ENCODE peak calls at places on chromosomes 13 and 19, in four cellular contexts. One of them, this sample, is unnamed.

GRCh38 chr19:3175761-3176714 is 2.5 kb upstream of the S1PR4 start:
- DNase-seq in amniotic stem cell: peak; percentile 56
- DNase-seq in stimulated activated naive CD4-positive, alpha-beta T cell: no peak
- DNase-seq in activated effector memory CD4-positive, alpha-beta T cell treated with Interleukin-2 at 50 U/mL for 16 hours: peak; percentile 28
- DNase-seq in this sample: peak; percentile 91

GRCh38 chr19:13925990-13926389 is 12.2 kb downstream of the PODNL1 start:
- DNase-seq in amniotic stem cell: no peak
- DNase-seq in activated effector memory CD4-positive, alpha-beta T cell treated with Interleukin-2 at 50 U/mL for 16 hours: no peak
- DNase-seq in stimulated activated naive CD4-positive, alpha-beta T cell: no peak
- DNase-seq in this sample: no peak

GRCh38 chr13:102286326-102286725 is 115.5 kb downstream of the FGF14 start:
- DNase-seq in stimulated activated naive CD4-positive, alpha-beta T cell: no peak
- DNase-seq in activated effector memory CD4-positive, alpha-beta T cell treated with Interleukin-2 at 50 U/mL for 16 hours: no peak
- DNase-seq in amniotic stem cell: no peak
- DNase-seq in this sample: peak; percentile 52

GRCh38 chr19:18776288-18776594 is 14.9 kb downstream of the COMP start:
- DNase-seq in activated effector memory CD4-positive, alpha-beta T cell treated with Interleukin-2 at 50 U/mL for 16 hours: no peak
- DNase-seq in stimulated activated naive CD4-positive, alpha-beta T cell: no peak
- DNase-seq in amniotic stem cell: no peak
- DNase-seq in this sample: peak; percentile 55

GRCh38 chr13:61810065-61810464 is 394.4 kb upstream of the PCDH20 start:
- DNase-seq in stimulated activated naive CD4-positive, alpha-beta T cell: no peak
- DNase-seq in amniotic stem cell: no peak
- DNase-seq in activated effector memory CD4-positive, alpha-beta T cell treated with Interleukin-2 at 50 U/mL for 16 hours: no peak
- DNase-seq in this sample: no peak

GRCh38 chr13:51785592-51786424 is 18.2 kb downstream of the DHRS12 start:
- DNase-seq in amniotic stem cell: no peak
- DNase-seq in activated effector memory CD4-positive, alpha-beta T cell treated with Interleukin-2 at 50 U/mL for 16 hours: no peak
- DNase-seq in stimulated activated naive CD4-positive, alpha-beta T cell: no peak
- DNase-seq in this sample: no peak

GRCh38 chr13:38401276-38401675 is 51.6 kb downstream of the UFM1 start:
- DNase-seq in stimulated activated naive CD4-positive, alpha-beta T cell: no peak
- DNase-seq in amniotic stem cell: no peak
- DNase-seq in activated effector memory CD4-positive, alpha-beta T cell treated with Interleukin-2 at 50 U/mL for 16 hours: no peak
- DNase-seq in this sample: no peak

GRCh38 chr19:13150919-13151604 is 851 bp downstream of the IER2 start:
- DNase-seq in activated effector memory CD4-positive, alpha-beta T cell treated with Interleukin-2 at 50 U/mL for 16 hours: no peak
- DNase-seq in stimulated activated naive CD4-positive, alpha-beta T cell: peak; percentile 30
- DNase-seq in amniotic stem cell: no peak
- DNase-seq in this sample: no peak

GRCh38 chr19:1474011-1474764 is 4.8 kb downstream of the C19orf25 start:
- DNase-seq in activated effector memory CD4-positive, alpha-beta T cell treated with Interleukin-2 at 50 U/mL for 16 hours: no peak
- DNase-seq in amniotic stem cell: no peak
- DNase-seq in stimulated activated naive CD4-positive, alpha-beta T cell: no peak
- DNase-seq in this sample: no peak

This sample was measured in PC-3.